ENCODE peak calls at places on chromosomes 2 and 18, in nine cellular contexts. F is upper lobe of left lung, G is IMR-90, B is astrocyte, X is HCT116, Q is thyroid gland, W is GM12878, S is tibial nerve, C is iPS DF 6.9. T is an unnamed sample. For H3K4me1 and H3K36me3, the result is how much of the 10 kb centered on the place peaks cover.

GRCh38 chr2:128442053-128442751 is 123.5 kb upstream of the HS6ST1 start:
- DNase-seq in F (peak), G (peak), B (no peak), X (no peak), Q (no peak), W (no peak), S (no peak), C (no peak), T (no peak)

GRCh38 chr2:84299211-84299775 is 159.8 kb downstream of the SUCLG1 start:
- DNase-seq in F (no peak), G (no peak), B (no peak), X (no peak), Q (no peak), W (no peak), S (no peak), C (no peak), T (no peak)

GRCh38 chr2:182368446-182368845 is 58.4 kb downstream of the PDE1A start:
- DNase-seq in F (no peak), G (peak), B (peak), X (no peak), Q (no peak), W (no peak), S (no peak), C (no peak), T (no peak)

GRCh38 chr2:30978044-30978443 is 160.2 kb downstream of the GALNT14 start:
- DNase-seq in F (no peak), G (no peak), B (no peak), X (no peak), Q (no peak), W (no peak), S (no peak), C (no peak), T (no peak)

GRCh38 chr2:48346124-48346536 is 183.8 kb upstream of the STON1 start:
- DNase-seq in F (peak), G (peak), B (peak), X (no peak), Q (no peak), W (no peak), S (peak), C (no peak), T (no peak)

GRCh38 chr2:235864746-235865535 is 303.2 kb downstream of the GBX2 start:
- DNase-seq in F (no peak), G (peak), B (peak), X (no peak), Q (no peak), W (no peak), S (no peak), C (no peak), T (no peak)

GRCh38 chr2:170409164-170409535 is 231.2 kb downstream of the MYO3B start:
- DNase-seq in F (peak), G (peak), B (peak), X (peak), Q (peak), W (no peak), S (peak), C (peak), T (peak)

GRCh38 chr2:39780825-39781600 is 2.0 kb upstream of the THUMPD2 start:
- DNase-seq in F (no peak), G (no peak), B (no peak), X (no peak), Q (no peak), W (no peak), S (no peak), C (no peak), T (no peak)

GRCh38 chr2:15979759-15980604 is 39.6 kb downstream of the MYCN start:
- DNase-seq in F (no peak), G (no peak), B (no peak), X (no peak), Q (no peak), W (no peak), S (no peak), C (no peak), T (no peak)

GRCh38 chr2:217832115-217832514 is 170.7 kb downstream of the TNS1 start:
- DNase-seq in F (no peak), G (no peak), B (no peak), X (no peak), Q (no peak), W (no peak), S (no peak), C (no peak), T (no peak)

GRCh38 chr2:65299246-65299645 is 71.6 kb downstream of the ACTR2 start:
- DNase-seq in F (no peak), G (peak), B (peak), X (no peak), Q (no peak), W (no peak), S (no peak), C (no peak), T (no peak)

GRCh38 chr2:42312106-42312505 is 48.9 kb downstream of the COX7A2L start:
- DNase-seq in F (no peak), G (no peak), B (no peak), X (no peak), Q (no peak), W (no peak), S (no peak), C (no peak), T (no peak)

GRCh38 chr18:31101148-31102019 is 837 bp downstream of the DSC2 start:
- DNase-seq in F (peak), G (no peak), B (no peak), X (no peak), Q (peak), W (no peak), S (peak), C (peak), T (no peak)

GRCh38 chr2:12776457-12777049 is 59.8 kb downstream of the TRIB2 start:
- DNase-seq in F (no peak), G (no peak), B (no peak), X (no peak), Q (no peak), W (no peak), S (no peak), C (no peak), T (no peak)

GRCh38 chr18:70126832-70127231 is 78.7 kb downstream of the RTTN start:
- DNase-seq in F (no peak), G (no peak), B (no peak), X (no peak), Q (no peak), W (no peak), S (no peak), C (no peak), T (no peak)

GRCh38 chr2:37746883-37747282 is 75.4 kb upstream of the CDC42EP3 start:
- DNase-seq in F (no peak), G (no peak), B (no peak), X (no peak), Q (no peak), W (no peak), S (no peak), C (no peak), T (no peak)

GRCh38 chr2:1586251-1586945 is 157.9 kb downstream of the PXDN start:
- DNase-seq in F (no peak), G (no peak), B (no peak), X (no peak), Q (no peak), W (no peak), S (no peak), C (no peak), T (no peak)

GRCh38 chr18:62881509-62882016 is 166.2 kb downstream of the PHLPP1 start:
- DNase-seq in F (peak), G (peak), B (peak), X (peak), Q (peak), W (no peak), S (peak), C (no peak), T (no peak)

GRCh38 chr18:75210274-75211001 is at the start of gene TSHZ1:
- DNase-seq in F (peak), G (peak), B (peak), X (peak), Q (peak), W (peak), S (peak), C (no peak), T (peak)

GRCh38 chr2:237862528-237862895 is 3.1 kb downstream of the RAMP1 start:
- DNase-seq in F (no peak), G (no peak), B (no peak), X (no peak), Q (no peak), W (no peak), S (no peak), C (no peak), T (no peak)

GRCh38 chr2:237863102-237863511 is 3.7 kb downstream of the RAMP1 start:
- DNase-seq in F (no peak), G (no peak), B (no peak), X (no peak), Q (no peak), W (no peak), S (no peak), C (no peak), T (no peak)

GRCh38 chr2:237860273-237860935 is 981 bp downstream of the RAMP1 start:
- DNase-seq in F (no peak), G (no peak), B (no peak), X (no peak), Q (no peak), W (no peak), S (no peak), C (no peak), T (no peak)

GRCh38 chr2:237863659-237864029 is 4.2 kb downstream of the RAMP1 start:
- DNase-seq in F (no peak), G (no peak), B (no peak), X (no peak), Q (no peak), W (no peak), S (no peak), C (no peak), T (no peak)

DNA sequence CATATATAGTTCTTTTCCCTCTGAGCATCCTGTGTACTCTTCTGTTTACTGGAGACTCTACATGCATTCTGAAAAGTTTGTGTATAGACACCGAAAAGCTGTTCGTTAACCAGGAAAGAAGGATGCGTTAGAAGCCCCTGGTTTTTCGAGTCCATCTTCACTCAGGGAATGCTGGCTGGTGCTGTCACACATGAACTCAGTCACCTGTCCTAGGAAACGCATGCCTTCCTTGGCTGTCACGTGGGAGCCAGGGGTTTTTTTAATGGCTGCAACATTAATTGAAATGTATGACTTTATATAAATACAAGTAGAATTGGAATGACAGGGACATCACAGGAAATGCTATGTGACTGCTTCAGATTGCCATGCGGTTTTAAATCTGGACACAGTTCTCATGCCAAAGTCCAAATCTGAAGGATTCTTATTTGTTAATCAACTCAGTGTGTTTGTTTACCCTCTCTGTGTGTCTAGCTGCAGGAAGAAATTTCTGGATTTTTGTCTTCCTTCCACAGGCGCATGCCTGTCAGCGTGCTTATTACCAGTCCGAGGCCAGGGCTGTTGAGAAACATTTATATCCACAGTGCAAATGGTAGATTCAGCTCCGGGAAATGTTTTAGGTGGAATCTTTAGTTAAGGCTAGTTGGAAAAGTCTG is 2.6 kb downstream of the RAMP1 start:
- DNase-seq in F (no peak), G (no peak), B (no peak), X (no peak), Q (no peak), W (no peak), S (no peak), C (no peak), T (no peak)
- H3K4me1 ChIP-seq in F (under half), G (under half), B (under half), X (half or more), Q (under half), W (under half), S (under half), C (under half), T (under half)

GRCh38 chr2:149332364-149332763 is 2.0 kb downstream of the LYPD6 start:
- DNase-seq in F (no peak), G (no peak), B (no peak), X (no peak), Q (no peak), W (no peak), S (no peak), C (no peak), T (no peak)

GRCh38 chr2:149329068-149329467 is 1.3 kb upstream of the LYPD6 start:
- DNase-seq in F (no peak), G (no peak), B (no peak), X (peak), Q (no peak), W (no peak), S (no peak), C (no peak), T (no peak)

GRCh38 chr2:149330127-149331022 is at the start of gene LYPD6:
- DNase-seq in F (peak), G (peak), B (peak), X (peak), Q (peak), W (no peak), S (peak), C (no peak), T (no peak)

GRCh38 chr2:149331023-149331400 is 625 bp downstream of the LYPD6 start:
- DNase-seq in F (no peak), G (no peak), B (peak), X (no peak), Q (peak), W (no peak), S (no peak), C (no peak), T (no peak)

GRCh38 chr2:149329470-149330126 is 789 bp upstream of the LYPD6 start:
- DNase-seq in F (peak), G (peak), B (peak), X (peak), Q (peak), W (no peak), S (peak), C (no peak), T (no peak)
- H3K27ac ChIP-seq in F (no peak), G (no peak), B (no peak), X (peak), Q (no peak), W (no peak), S (peak), C (no peak), T (no peak)

DNA sequence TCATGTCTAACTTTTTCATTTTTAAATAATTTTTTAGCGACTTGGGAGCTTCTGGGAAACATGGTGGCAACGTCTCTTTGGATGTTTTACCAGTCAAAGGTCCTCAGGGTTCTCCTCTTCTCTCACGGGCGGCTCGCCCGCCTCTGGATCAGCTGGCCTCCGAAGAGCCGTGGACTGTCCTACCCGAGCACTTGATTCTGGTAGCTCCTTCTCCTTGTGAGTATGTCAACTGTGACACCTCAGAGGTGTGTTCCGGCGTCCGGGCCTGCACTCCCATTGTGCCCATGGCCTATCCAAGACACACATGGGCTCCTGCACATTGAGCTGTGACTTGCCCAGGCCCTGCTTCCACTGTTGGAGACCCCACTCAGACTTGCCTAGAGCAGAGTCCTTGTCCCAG is 104.3 kb downstream of the CEP192 start:
- DNase-seq in F (no peak), G (no peak), B (no peak), X (no peak), Q (no peak), W (no peak), S (no peak), C (no peak), T (no peak)
- H3K36me3 ChIP-seq in F (under half), G (under half), B (under half), X (under half), Q (under half), W (under half), S (under half), C (under half), T (half or more)

DNA sequence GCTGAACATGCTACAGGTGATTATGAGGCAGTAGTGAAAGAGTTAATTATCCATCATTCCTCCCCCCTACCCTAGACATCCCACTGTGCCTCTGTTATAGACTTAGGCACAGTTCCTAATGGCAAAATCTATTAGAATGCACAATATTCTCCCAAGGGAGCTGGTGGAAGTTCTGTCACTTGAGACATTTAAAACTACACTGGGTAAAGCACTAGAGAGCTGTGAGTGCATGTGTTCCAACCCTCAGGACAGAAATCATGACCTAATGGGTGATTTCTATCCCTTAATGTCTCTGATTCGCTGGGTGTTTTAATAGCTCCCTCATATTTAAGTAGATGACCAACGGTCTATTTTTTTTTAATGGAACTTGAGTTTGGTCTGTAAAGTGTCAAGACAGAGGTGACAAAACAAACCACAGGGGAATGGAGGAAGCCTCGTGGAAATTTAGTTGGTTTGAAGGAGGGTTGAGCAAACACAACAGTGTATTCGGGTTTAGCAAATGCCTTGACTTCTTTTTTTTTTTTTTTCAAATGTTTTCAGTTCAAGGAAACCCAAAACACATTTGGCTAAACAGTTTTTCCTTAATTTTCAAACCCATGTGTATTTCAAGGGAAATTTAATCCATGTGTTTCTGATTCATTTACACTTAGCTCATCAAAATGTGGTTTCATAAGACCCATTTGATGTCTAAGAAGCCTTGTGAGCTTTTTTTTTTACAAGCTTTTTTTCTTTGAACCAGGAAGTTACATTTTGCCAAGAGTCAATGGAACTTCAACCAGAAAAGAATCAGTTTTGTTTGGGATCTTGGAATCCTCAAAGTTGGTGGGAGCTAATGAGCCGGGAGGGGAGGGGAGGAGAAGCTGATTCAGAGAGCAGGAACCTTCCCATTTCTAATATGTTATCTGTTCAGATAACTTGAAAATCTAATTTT is 665.1 kb upstream of the ZEB2 start:
- DNase-seq in F (no peak), G (peak), B (peak), X (no peak), Q (no peak), W (no peak), S (no peak), C (no peak), T (no peak)
- H3K4me1 ChIP-seq in F (under half), G (under half), B (under half), X (under half), Q (under half), W (under half), S (under half), C (under half), T (under half)